ENCODE peak calls at places on chromosomes 12 and 14, in ten cellular contexts. J is stomach, V is GM23338, Z is H1, T is Panc1, U is SK-N-SH, C is prostate gland, P is suprapubic skin, L is K562, G is sigmoid colon. A is an unnamed sample.
A peak's percentile ranks its signal among the peaks of the same experiment; 100 is the strongest.

GRCh38 chr12:131327521-131328488 is 374.1 kb downstream of the ADGRD1 start:
- DNase-seq in J (no peak), L (no peak), T (no peak), U (peak; percentile 45), Z (no peak), P (no peak), V (peak; percentile 37), C (no peak), G (no peak), A (peak; percentile 2)

GRCh38 chr12:111126331-111126730 is 206.0 kb upstream of the MYL2 start:
- DNase-seq in Z (no peak), L (no peak), C (no peak), T (no peak), U (no peak), P (no peak), V (no peak), J (no peak), G (no peak), A (no peak)

GRCh38 chr14:38646391-38646790 is 390.5 kb upstream of the CLEC14A start:
- DNase-seq in Z (no peak), G (no peak), L (no peak), P (no peak), J (no peak), T (no peak), U (no peak), C (no peak), V (no peak), A (no peak)

GRCh38 chr12:7345232-7345631 is 41.4 kb downstream of the ACSM4 start:
- DNase-seq in G (no peak), U (no peak), C (no peak), L (no peak), V (no peak), Z (no peak), T (no peak), J (no peak), P (no peak), A (no peak)

GRCh38 chr14:55532645-55533309 is 47.2 kb upstream of the KTN1 start:
- DNase-seq in J (no peak), L (no peak), G (no peak), V (peak; percentile 47), P (no peak), Z (peak; percentile 9), U (no peak), T (no peak), C (no peak), A (no peak)

GRCh38 chr12:126434412-126434811 is 1369.2 kb downstream of the AACS start:
- DNase-seq in L (no peak), C (no peak), Z (no peak), J (no peak), T (no peak), G (no peak), U (no peak), P (no peak), V (no peak), A (no peak)

GRCh38 chr12:54603173-54603814 is 14.8 kb upstream of the PPP1R1A start:
- DNase-seq in Z (no peak), V (peak; percentile 85), U (peak; percentile 62), T (peak; percentile 52), C (peak; percentile 60), J (peak; percentile 71), L (peak; percentile 72), G (peak; percentile 76), P (peak; percentile 79), A (peak; percentile 60)

GRCh38 chr14:29528889-29529288 is 398.8 kb downstream of the PRKD1 start:
- DNase-seq in L (no peak), P (no peak), G (no peak), Z (no peak), C (no peak), J (no peak), T (no peak), V (no peak), U (no peak), A (no peak)

GRCh38 chr12:114726092-114726710 is 42.2 kb upstream of the TBX3 start:
- DNase-seq in V (no peak), U (peak; percentile 69), T (no peak), Z (no peak), P (no peak), J (no peak), C (no peak), L (no peak), G (no peak), A (no peak)

GRCh38 chr12:115354007-115354452 is 670.1 kb upstream of the TBX3 start:
- DNase-seq in P (peak; percentile 83), G (peak; percentile 90), T (no peak), C (peak; percentile 69), V (no peak), L (peak; percentile 13), U (no peak), J (peak; percentile 56), Z (no peak), A (peak; percentile 45)

GRCh38 chr14:55802986-55803431 is 223.0 kb downstream of the KTN1 start:
- DNase-seq in V (no peak), P (no peak), L (peak; percentile 38), C (no peak), T (peak; percentile 38), U (no peak), G (no peak), Z (no peak), J (no peak), A (no peak)

GRCh38 chr12:80226576-80226975 is 127.2 kb downstream of the OTOGL start:
- DNase-seq in J (no peak), P (no peak), G (no peak), C (no peak), Z (no peak), L (no peak), T (no peak), V (no peak), U (no peak), A (no peak)

GRCh38 chr14:60981626-60982455 is 796 bp downstream of the SLC38A6 start:
- DNase-seq in C (no peak), J (no peak), P (no peak), T (no peak), G (no peak), L (peak; percentile 71), U (peak; percentile 11), V (peak; percentile 19), Z (no peak), A (no peak)

GRCh38 chr14:33404054-33404453 is 465.4 kb downstream of the NPAS3 start:
- DNase-seq in Z (no peak), J (no peak), T (no peak), G (no peak), P (no peak), L (no peak), U (no peak), C (no peak), V (no peak), A (no peak)

GRCh38 chr12:56004211-56004610 is 7.1 kb downstream of the SUOX start:
- DNase-seq in V (no peak), P (no peak), Z (no peak), U (no peak), L (no peak), G (no peak), J (no peak), C (no peak), T (no peak), A (no peak)

GRCh38 chr12:56010112-56010570 is 10.7 kb upstream of the IKZF4 start:
- DNase-seq in V (no peak), Z (no peak), T (no peak), G (no peak), J (no peak), U (no peak), C (no peak), L (peak; percentile 53), P (no peak), A (no peak)

GRCh38 chr12:56007892-56008471 is 10.9 kb downstream of the SUOX start:
- DNase-seq in J (no peak), Z (no peak), G (no peak), T (no peak), L (no peak), V (no peak), U (no peak), P (no peak), C (peak; percentile 16), A (no peak)

GRCh38 chr12:56011509-56012090 is 9.2 kb upstream of the IKZF4 start:
- DNase-seq in Z (no peak), L (no peak), C (no peak), G (no peak), T (no peak), V (no peak), U (no peak), J (no peak), P (no peak), A (no peak)

DNA sequence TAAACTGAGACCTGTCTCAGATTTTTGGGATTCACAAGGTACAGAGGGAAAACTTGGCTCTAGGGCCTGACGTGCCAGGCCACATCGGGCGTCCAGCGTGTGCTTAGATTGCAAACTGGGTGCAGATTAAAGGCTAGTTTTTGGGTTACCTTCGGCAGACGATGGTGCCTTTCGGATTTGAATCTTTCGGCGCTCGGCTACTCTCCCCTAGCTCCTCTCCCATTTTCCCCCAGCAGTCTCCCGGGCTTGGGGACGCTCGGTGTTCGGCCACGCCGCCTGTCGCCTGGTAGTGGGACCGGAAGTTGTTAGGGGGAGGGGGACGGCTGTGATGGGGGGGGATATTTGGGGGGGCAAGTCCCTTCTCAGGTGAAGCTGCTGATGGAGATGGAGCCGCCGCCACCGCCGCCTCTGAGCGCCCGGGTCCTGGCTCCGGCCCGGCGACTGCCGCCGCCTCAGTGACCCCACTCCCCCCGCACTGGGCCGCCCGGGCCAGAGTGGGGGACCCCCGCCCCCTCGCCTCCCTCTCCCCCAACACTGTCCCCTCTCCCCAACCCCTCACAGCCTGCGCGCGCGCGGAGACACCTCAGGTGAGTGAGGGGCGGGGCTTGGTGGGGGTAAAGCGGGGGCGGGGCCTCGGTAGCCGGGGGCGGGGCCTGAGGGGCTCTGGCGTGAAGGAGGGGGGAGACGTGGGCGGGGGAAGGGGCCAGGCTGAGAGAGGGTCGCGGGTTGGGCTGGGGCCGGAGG is 10.2 kb downstream of the SUOX start:
- DNase-seq in U (peak; percentile 97), T (peak; percentile 65), G (peak; percentile 95), C (peak; percentile 89), Z (peak; percentile 87), L (peak; percentile 93), V (peak; percentile 98), P (peak; percentile 92), J (peak; percentile 85), A (peak; percentile 77)
- TF ChIP-seq POLR2AphosphoS5 in U (peak; percentile 59), T (peak; percentile 62), G (peak; percentile 24), C (peak; percentile 87), Z (peak; percentile 8), L (no peak), V (peak; percentile 51), P (no peak), J (peak; percentile 38), A (no peak)

GRCh38 chr12:2360630-2361170 is 307.9 kb downstream of the CACNA1C start:
- DNase-seq in J (no peak), Z (no peak), L (no peak), G (peak; percentile 21), V (no peak), T (no peak), C (no peak), P (no peak), U (no peak), A (no peak)
- TF ChIP-seq CTCF in J (no peak), Z (peak; percentile 10), L (peak; percentile 24), G (peak; percentile 42), V (no peak), T (peak; percentile 46), C (no peak), P (no peak), U (peak; percentile 41), A (no peak)

GRCh38 chr12:12720637-12721250 is 3.6 kb downstream of the CDKN1B start:
- DNase-seq in U (no peak), V (no peak), P (no peak), C (no peak), L (peak; percentile 49), G (no peak), J (no peak), T (no peak), Z (no peak), A (no peak)
- H3K4me1 ChIP-seq in U (peaks cover 28% of the 10 kb centered on the region), V (peaks cover 40% of the 10 kb centered on the region), P (peaks cover 64% of the 10 kb centered on the region), C (peaks cover under 1% of the 10 kb centered on the region), L (peaks cover 30% of the 10 kb centered on the region), G (peaks cover 51% of the 10 kb centered on the region), J (peaks cover 56% of the 10 kb centered on the region), T (peaks cover 28% of the 10 kb centered on the region), Z (peaks cover 10% of the 10 kb centered on the region), A (peaks cover 8% of the 10 kb centered on the region)

GRCh38 chr12:92403210-92404175 is 257.8 kb upstream of the BTG1 start:
- DNase-seq in V (no peak), G (no peak), C (no peak), T (no peak), L (peak; percentile 95), Z (no peak), U (no peak), P (no peak), J (no peak), A (no peak)
- TF ChIP-seq POLR2AphosphoS5 in V (no peak), G (no peak), C (no peak), T (no peak), L (peak; percentile 99), Z (no peak), U (no peak), P (no peak), J (no peak), A (no peak)

A was measured in breast epithelium.